ENCODE peak calls at places on chromosomes 7 and 10, in nine cellular contexts. T is NCI-H774; D is Calu3; O is activated T-cell treated with anti-CD3 and anti-CD28 coated beads, Interleukin-2, amount 50 U/mL, for 1 hour; Z is M059J; M is heart left ventricle; P is stimulated activated CD4-positive, alpha-beta T cell treated with anti-CD3 and anti-CD28 coated beads, Interleukin-2, amount 100 ng/mL, for 48 hours; B is astrocyte of the hippocampus; S is T-helper 9 cell. U is an unnamed sample.

GRCh38 chr7:3076700-3077099 is 33.0 kb upstream of the CARD11 start:
- DNase-seq in Z (no peak), O (no peak), M (no peak), T (no peak), S (no peak), B (no peak), P (no peak), D (no peak), U (no peak)

GRCh38 chr10:110845756-110846620 is 25.7 kb upstream of the PDCD4 start:
- DNase-seq in P (no peak), S (no peak), Z (no peak), T (no peak), D (peak; percentile 42), B (no peak), M (no peak), O (no peak), U (no peak)

GRCh38 chr10:33871557-33871956 is 537.1 kb upstream of the NRP1 start:
- DNase-seq in O (no peak), P (no peak), T (no peak), B (no peak), Z (no peak), D (no peak), M (no peak), S (no peak), U (no peak)

GRCh38 chr7:38383281-38383680 is 109.8 kb upstream of the TARP start:
- DNase-seq in S (no peak), T (no peak), Z (no peak), D (no peak), O (no peak), P (no peak), B (peak; percentile 85), M (no peak), U (no peak)

GRCh38 chr7:158443688-158444483 is 143.7 kb downstream of the PTPRN2 start:
- DNase-seq in O (no peak), B (no peak), P (no peak), T (no peak), Z (no peak), D (no peak), S (no peak), M (no peak), U (no peak)

GRCh38 chr7:133564484-133564883 is 311.6 kb downstream of the EXOC4 start:
- DNase-seq in Z (no peak), S (no peak), B (no peak), D (no peak), P (no peak), O (no peak), M (no peak), T (no peak), U (no peak)

GRCh38 chr10:32307609-32308008 is 39.3 kb downstream of the EPC1 start:
- DNase-seq in P (no peak), O (no peak), T (no peak), S (no peak), D (no peak), Z (no peak), B (no peak), M (no peak), U (no peak)

GRCh38 chr7:70776627-70777101 is 355.3 kb upstream of the GALNT17 start:
- DNase-seq in S (no peak), M (no peak), T (no peak), O (no peak), B (peak; percentile 88), D (no peak), Z (no peak), P (peak; percentile 6), U (peak; percentile 51)

GRCh38 chr10:4648968-4649367 is 177.0 kb upstream of the AKR1E2 start:
- DNase-seq in O (no peak), M (no peak), S (no peak), Z (no peak), B (no peak), P (no peak), T (no peak), D (no peak), U (peak; percentile 40)

GRCh38 chr10:28496481-28496961 is 36.4 kb upstream of the WAC start:
- DNase-seq in M (no peak), P (no peak), Z (peak; percentile 46), T (no peak), S (no peak), O (no peak), B (no peak), D (no peak), U (peak; percentile 19)

GRCh38 chr10:52213511-52213831 is 100.6 kb upstream of the DKK1 start:
- DNase-seq in D (no peak), S (no peak), B (peak; percentile 23), P (no peak), T (no peak), O (no peak), Z (peak; percentile 54), M (no peak), U (peak; percentile 70)

GRCh38 chr10:110802551-110803238 is 69.0 kb upstream of the PDCD4 start:
- DNase-seq in D (peak; percentile 5), Z (peak; percentile 90), T (peak; percentile 36), M (peak; percentile 86), P (no peak), S (peak; percentile 35), B (peak; percentile 93), O (peak; percentile 36), U (peak; percentile 81)

GRCh38 chr7:130394421-130395188 is 14.3 kb downstream of the CPA1 start:
- DNase-seq in M (no peak), O (peak; percentile 26), Z (no peak), T (no peak), D (no peak), S (no peak), P (no peak), B (no peak), U (no peak)

GRCh38 chr10:93220315-93221170 is 146.8 kb downstream of the CYP26A1 start:
- DNase-seq in Z (no peak), S (no peak), O (no peak), T (no peak), B (no peak), D (no peak), P (no peak), M (no peak), U (no peak)

GRCh38 chr7:141551080-141551772 is at the start of gene AGK:
- DNase-seq in O (peak; percentile 79), B (peak; percentile 92), Z (peak; percentile 77), D (peak; percentile 83), T (peak; percentile 80), M (peak; percentile 79), S (peak; percentile 62), P (peak; percentile 80), U (peak; percentile 83)

GRCh38 chr7:137590686-137591255 is 247.2 kb upstream of the PTN start:
- DNase-seq in M (no peak), Z (no peak), P (no peak), T (no peak), S (no peak), O (no peak), B (no peak), D (no peak), U (no peak)

GRCh38 chr7:101650579-101651081 is 21.5 kb upstream of the MYL10 start:
- DNase-seq in T (no peak), B (no peak), S (no peak), Z (no peak), P (no peak), M (no peak), O (no peak), D (no peak), U (peak; percentile 68)

GRCh38 chr7:74371381-74372059 is 82.2 kb upstream of the GTF2IRD1 start:
- DNase-seq in M (no peak), P (no peak), B (peak; percentile 35), O (no peak), D (peak; percentile 40), S (no peak), T (peak; percentile 36), Z (no peak), U (no peak)

GRCh38 chr10:80444124-80444523 is 10.0 kb upstream of the TSPAN14 start:
- DNase-seq in D (no peak), S (no peak), M (no peak), T (no peak), Z (no peak), B (no peak), P (no peak), O (no peak), U (peak; percentile 28)

GRCh38 chr10:12729885-12730284 is 271.6 kb downstream of the CCDC3 start:
- DNase-seq in M (no peak), Z (no peak), D (no peak), P (no peak), S (no peak), O (no peak), B (no peak), T (no peak), U (peak; percentile 16)

GRCh38 chr7:120857558-120858298 is at the start of gene TSPAN12:
- DNase-seq in M (peak; percentile 94), B (peak; percentile 90), O (peak; percentile 52), S (peak; percentile 19), P (peak; percentile 26), Z (peak; percentile 70), T (peak; percentile 80), D (peak; percentile 82), U (peak; percentile 91)

GRCh38 chr10:105585753-105586152 is 944.7 kb downstream of the SORCS3 start:
- DNase-seq in M (no peak), D (no peak), P (no peak), O (no peak), B (peak; percentile 39), S (no peak), T (no peak), Z (peak; percentile 48), U (no peak)

GRCh38 chr7:158576050-158576762 is 11.4 kb downstream of the PTPRN2 start:
- DNase-seq in S (no peak), Z (no peak), T (no peak), M (no peak), O (no peak), P (no peak), B (no peak), D (no peak), U (no peak)

GRCh38 chr7:27073066-27073465 is 22.7 kb downstream of the HOXA1 start:
- DNase-seq in S (no peak), D (peak; percentile 42), Z (peak; percentile 54), M (no peak), P (no peak), B (no peak), T (no peak), O (no peak), U (no peak)